ENCODE peak calls at places on chromosome 9, in four cellular contexts. C, A, Y and Q are unnamed samples.

GRCh38 chr9:135290566-135290965 is 189.0 kb upstream of the PPP1R26 start:
- DNase-seq in A (no peak), Y (no peak), C (no peak), Q (no peak)

GRCh38 chr9:136603901-136604816 is 58.3 kb upstream of the NOTCH1 start:
- DNase-seq in Y (no peak), A (no peak), C (no peak), Q (peak)

GRCh38 chr9:87212563-87213154 is 265.4 kb upstream of the GAS1 start:
- DNase-seq in Y (no peak), A (no peak), C (no peak), Q (no peak)

GRCh38 chr9:114006155-114006550 is 71.9 kb downstream of the AMBP start:
- DNase-seq in C (no peak), A (no peak), Y (no peak), Q (no peak)

GRCh38 chr9:101566904-101567724 is 27.7 kb downstream of the PPP3R2 start:
- DNase-seq in A (peak), Y (no peak), C (peak), Q (peak)

GRCh38 chr9:2359821-2360220 is 261.8 kb upstream of the VLDLR start:
- DNase-seq in C (no peak), Y (no peak), A (no peak), Q (no peak)

GRCh38 chr9:85290019-85290418 is 451.7 kb downstream of the AGTPBP1 start:
- DNase-seq in A (no peak), C (no peak), Y (no peak), Q (no peak)

GRCh38 chr9:136784997-136785361 is 6.2 kb upstream of the TMEM141 start:
- DNase-seq in C (peak), Y (no peak), A (peak), Q (no peak)

GRCh38 chr9:19127881-19128719 is 808 bp upstream of the PLIN2 start:
- DNase-seq in A (peak), C (no peak), Y (peak), Q (no peak)

GRCh38 chr9:72292184-72292787 is 72.7 kb downstream of the ZFAND5 start:
- DNase-seq in C (peak), Y (no peak), A (peak), Q (peak)

GRCh38 chr9:36191290-36191645 is 547 bp downstream of the CLTA start:
- DNase-seq in A (peak), C (no peak), Y (no peak), Q (peak)

GRCh38 chr9:117218951-117219350 is 195.9 kb downstream of the ASTN2 start:
- DNase-seq in C (no peak), Y (no peak), A (no peak), Q (no peak)

GRCh38 chr9:115006660-115007059 is 76.3 kb upstream of the TNFSF8 start:
- DNase-seq in Y (no peak), A (no peak), C (no peak), Q (no peak)

GRCh38 chr9:133934512-133935221 is 57.5 kb downstream of the VAV2 start:
- DNase-seq in A (no peak), C (no peak), Y (no peak), Q (no peak)

GRCh38 chr9:14313951-14314423 is at the start of gene NFIB:
- DNase-seq in A (no peak), Y (peak), C (peak), Q (peak)

GRCh38 chr9:91273853-91274552 is 87.7 kb downstream of the AUH start:
- DNase-seq in Y (no peak), C (no peak), A (peak), Q (peak)

GRCh38 chr9:116100711-116101111 is 52.9 kb upstream of the PAPPA start:
- DNase-seq in A (no peak), Y (no peak), C (no peak), Q (no peak)

GRCh38 chr9:108652851-108653250 is 202.9 kb downstream of the ACTL7B start:
- DNase-seq in A (no peak), C (no peak), Y (no peak), Q (no peak)

GRCh38 chr9:129863059-129863690 is 27.9 kb downstream of the USP20 start:
- DNase-seq in Y (no peak), C (no peak), A (no peak), Q (no peak)

GRCh38 chr9:105376893-105377292 is 70.9 kb upstream of the FSD1L start:
- DNase-seq in A (no peak), Y (no peak), C (no peak), Q (no peak)

GRCh38 chr9:109986423-109987055 is 206.5 kb downstream of the PALM2AKAP2 start:
- DNase-seq in Y (no peak), C (no peak), A (no peak), Q (no peak)

GRCh38 chr9:72772641-72773040 is 180.2 kb downstream of the ALDH1A1 start:
- DNase-seq in Y (no peak), A (no peak), C (no peak), Q (no peak)

GRCh38 chr9:118836891-118837290 is 532.3 kb downstream of the BRINP1 start:
- DNase-seq in A (no peak), Y (no peak), C (no peak), Q (no peak)

GRCh38 chr9:71487046-71487445 is 281.3 kb downstream of the CEMIP2 start:
- DNase-seq in A (no peak), C (no peak), Y (no peak), Q (no peak)

GRCh38 chr9:71127301-71127700 is 5.9 kb upstream of the TRPM3 start:
- DNase-seq in A (no peak), C (no peak), Y (no peak), Q (no peak)

GRCh38 chr9:120985759-120986353 is 59.3 kb upstream of the TRAF1 start:
- DNase-seq in A (peak), Y (no peak), C (peak), Q (peak)

GRCh38 chr9:133102190-133103021 is 18.6 kb downstream of the RALGDS start:
- DNase-seq in C (no peak), Y (no peak), A (no peak), Q (no peak)

GRCh38 chr9:80320916-80321315 is 749.2 kb downstream of the TLE4 start:
- DNase-seq in C (no peak), A (no peak), Y (no peak), Q (no peak)

GRCh38 chr9:21853414-21853813 is 51.0 kb downstream of the MTAP start:
- DNase-seq in Y (no peak), C (peak), A (no peak), Q (no peak)

DNA sequence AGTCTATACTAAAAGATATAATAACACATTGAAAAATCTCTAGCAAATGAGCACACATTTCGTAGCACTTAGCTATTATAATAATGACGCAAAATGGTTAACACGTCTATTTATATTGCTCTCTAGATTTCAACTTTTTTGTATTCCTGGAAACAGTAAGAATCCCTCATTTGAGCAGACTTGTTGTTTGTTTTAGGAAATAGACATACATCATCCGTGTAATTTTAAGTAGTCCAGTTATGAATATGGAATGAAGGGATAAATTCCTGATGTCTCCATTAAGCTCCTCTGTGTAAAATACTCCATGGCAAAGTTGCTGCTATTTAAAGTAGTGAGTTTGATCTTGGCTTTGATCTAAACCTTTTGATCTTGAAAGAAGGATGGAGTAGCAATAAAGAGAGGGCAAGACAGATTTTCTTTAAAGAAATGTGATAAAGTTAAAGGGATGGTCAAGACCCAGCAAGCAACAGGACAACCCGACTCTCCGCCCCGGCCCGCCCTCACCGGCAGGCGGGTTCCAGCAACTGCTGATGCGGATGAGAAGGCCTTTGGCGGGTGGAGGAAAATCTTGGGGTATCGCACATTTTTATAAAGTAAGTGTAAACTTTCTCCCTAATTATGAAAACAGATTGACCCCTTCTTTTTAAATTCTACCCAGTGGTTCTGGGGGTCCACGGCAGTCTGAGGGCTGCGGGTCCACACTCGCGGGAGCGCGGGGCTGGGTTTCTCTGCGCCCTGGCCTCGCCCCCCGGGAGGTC is 277.4 kb downstream of the AOPEP start:
- DNase-seq in Y (peak), C (peak), A (peak), Q (peak)
- TF ChIP-seq CTCF in Y (no peak), C (no peak), A (no peak), Q (no peak)

GRCh38 chr9:31799953-31800609 is 584.4 kb upstream of the ACO1 start:
- DNase-seq in Y (no peak), A (peak), C (no peak), Q (no peak)
- TF ChIP-seq CTCF in Y (peak), A (peak), C (no peak), Q (peak)

GRCh38 chr9:3898371-3899218 is 372.8 kb upstream of the RFX3 start:
- DNase-seq in Y (no peak), A (no peak), C (peak), Q (no peak)

GRCh38 chr9:3888496-3888858 is 362.7 kb upstream of the RFX3 start:
- DNase-seq in C (no peak), A (no peak), Y (no peak), Q (no peak)

GRCh38 chr9:3896576-3896975 is 370.8 kb upstream of the RFX3 start:
- DNase-seq in Y (no peak), A (no peak), C (no peak), Q (no peak)

GRCh38 chr9:3894764-3895163 is 369.0 kb upstream of the RFX3 start:
- DNase-seq in A (no peak), C (no peak), Y (no peak), Q (no peak)

DNA sequence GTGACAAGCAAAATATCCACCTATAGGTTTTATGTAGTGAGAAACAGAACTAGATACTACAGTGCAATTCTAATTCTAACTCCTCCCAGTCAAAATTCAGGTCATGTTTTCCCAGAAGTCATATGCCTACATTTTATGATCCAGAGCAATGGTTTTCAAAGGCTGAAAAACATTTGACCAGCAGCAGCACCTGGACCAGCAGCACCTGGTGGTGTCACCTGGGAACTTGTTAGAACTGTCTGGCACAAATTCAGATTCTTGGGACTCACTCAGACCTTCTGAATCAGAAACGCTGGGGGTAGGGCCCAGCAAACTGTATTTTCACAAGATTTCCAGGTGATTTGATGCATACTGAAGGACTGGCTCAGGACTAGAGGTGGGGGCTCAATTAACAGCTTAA is 367.7 kb upstream of the RFX3 start:
- DNase-seq in Y (no peak), C (no peak), A (no peak), Q (no peak)
- TF ChIP-seq CTCF in Y (no peak), C (no peak), A (no peak), Q (no peak)

GRCh38 chr9:106888992-106889631 is 26.1 kb downstream of the ZNF462 start:
- DNase-seq in Y (no peak), C (no peak), A (no peak), Q (no peak)

GRCh38 chr9:106885451-106885850 is 22.5 kb downstream of the ZNF462 start:
- DNase-seq in C (peak), Y (no peak), A (no peak), Q (no peak)

GRCh38 chr9:106883626-106884190 is 20.7 kb downstream of the ZNF462 start:
- DNase-seq in A (no peak), C (no peak), Y (no peak), Q (no peak)

GRCh38 chr9:106887066-106887465 is 24.1 kb downstream of the ZNF462 start:
- DNase-seq in C (no peak), A (no peak), Y (no peak), Q (no peak)

DNA sequence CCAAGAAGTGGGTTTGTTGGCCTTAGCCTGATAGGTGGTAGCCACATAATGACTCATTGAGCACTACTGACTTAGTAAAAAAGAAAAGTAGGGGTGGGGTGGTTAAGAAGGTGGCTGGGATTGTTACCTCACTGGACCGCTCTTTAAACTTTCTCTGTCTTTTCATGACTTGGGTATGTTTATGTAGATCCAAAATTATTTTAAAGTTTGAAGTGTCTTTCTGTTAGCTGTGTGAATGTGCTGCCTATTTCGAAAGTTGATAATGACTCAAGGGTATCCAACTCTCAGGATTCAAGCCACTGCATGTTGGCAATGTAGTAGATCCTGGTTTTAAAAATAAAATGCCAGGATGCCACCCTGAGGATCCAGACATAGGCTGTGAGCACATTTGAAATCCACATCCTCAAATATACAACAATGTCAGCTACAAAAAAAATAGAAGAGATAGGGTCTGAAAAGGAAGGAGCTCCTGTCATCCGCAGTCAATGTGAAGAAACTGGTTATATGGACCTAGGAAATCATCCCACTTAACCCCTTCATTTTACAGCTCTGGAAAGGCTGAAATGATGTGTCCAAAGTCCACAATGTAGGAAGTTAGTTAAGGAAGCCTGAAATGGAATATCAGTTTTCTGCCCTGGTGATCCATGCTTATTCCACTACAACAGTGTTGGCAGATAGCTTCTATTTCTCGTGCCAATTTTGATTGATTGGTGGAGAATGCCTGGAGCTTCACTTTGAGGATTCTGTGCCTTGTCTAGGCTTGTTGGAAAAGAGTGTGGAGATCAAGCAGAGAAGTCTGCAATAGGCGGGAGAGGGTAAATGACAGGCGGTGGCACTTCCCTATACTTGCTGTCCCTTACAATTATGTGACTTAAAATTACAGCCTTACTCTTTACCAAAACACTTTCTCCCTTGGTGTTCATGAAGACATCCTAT is 23.4 kb downstream of the ZNF462 start:
- DNase-seq in Y (no peak), A (no peak), C (no peak), Q (no peak)
- TF ChIP-seq CTCF in Y (no peak), A (no peak), C (no peak), Q (no peak)

GRCh38 chr9:4296217-4296616 is 3.7 kb downstream of the GLIS3 start:
- DNase-seq in A (no peak), C (no peak), Y (no peak), Q (no peak)
- TF ChIP-seq CTCF in A (no peak), C (no peak), Y (no peak), Q (no peak)

GRCh38 chr9:123437201-123437600 is 81.2 kb downstream of the CRB2 start:
- DNase-seq in C (no peak), Y (no peak), A (no peak), Q (no peak)

GRCh38 chr9:123431581-123431980 is 75.6 kb downstream of the CRB2 start:
- DNase-seq in A (no peak), Y (no peak), C (no peak), Q (no peak)

GRCh38 chr9:123432331-123433236 is 76.6 kb downstream of the CRB2 start:
- DNase-seq in Y (no peak), C (no peak), A (no peak), Q (no peak)

GRCh38 chr9:123435471-123435870 is 79.5 kb downstream of the CRB2 start:
- DNase-seq in Y (no peak), A (no peak), C (no peak), Q (no peak)

DNA sequence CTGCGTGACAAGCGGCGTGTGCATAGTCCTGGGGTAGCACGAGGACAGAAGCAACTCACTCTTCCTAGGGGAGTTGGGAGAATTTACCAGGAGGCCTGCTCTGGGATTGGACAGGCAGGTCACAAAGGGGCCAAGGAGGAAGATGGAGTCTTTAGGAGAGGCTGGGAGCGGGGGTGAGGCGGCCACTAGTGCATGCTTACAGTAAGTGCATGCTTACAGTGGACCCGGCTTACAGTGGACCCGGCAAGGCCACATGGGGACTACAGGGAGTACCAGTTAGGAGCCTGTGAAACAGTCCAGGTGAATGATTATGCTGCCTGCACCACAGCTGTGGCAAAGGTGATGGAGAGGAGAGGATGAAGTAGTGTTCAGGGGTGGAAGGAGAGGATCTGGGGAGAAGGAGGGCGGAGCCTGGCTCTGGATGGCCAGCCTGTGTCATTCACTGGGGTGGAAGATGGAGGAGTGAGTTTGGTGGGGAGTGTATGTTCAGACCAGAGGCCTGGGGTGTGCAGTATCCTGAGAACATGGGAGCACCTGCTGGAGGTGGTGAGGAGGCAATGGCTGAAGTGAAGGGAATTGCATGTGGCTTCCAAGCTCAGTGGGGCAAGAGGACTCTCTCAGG is 78.7 kb downstream of the CRB2 start:
- DNase-seq in C (peak), Y (no peak), A (no peak), Q (no peak)
- TF ChIP-seq CTCF in C (no peak), Y (no peak), A (no peak), Q (no peak)

GRCh38 chr9:124392855-124393460 is 22.3 kb downstream of the PSMB7 start:
- DNase-seq in A (no peak), C (peak), Y (no peak), Q (no peak)
- TF ChIP-seq CTCF in A (no peak), C (no peak), Y (no peak), Q (no peak)

DNA sequence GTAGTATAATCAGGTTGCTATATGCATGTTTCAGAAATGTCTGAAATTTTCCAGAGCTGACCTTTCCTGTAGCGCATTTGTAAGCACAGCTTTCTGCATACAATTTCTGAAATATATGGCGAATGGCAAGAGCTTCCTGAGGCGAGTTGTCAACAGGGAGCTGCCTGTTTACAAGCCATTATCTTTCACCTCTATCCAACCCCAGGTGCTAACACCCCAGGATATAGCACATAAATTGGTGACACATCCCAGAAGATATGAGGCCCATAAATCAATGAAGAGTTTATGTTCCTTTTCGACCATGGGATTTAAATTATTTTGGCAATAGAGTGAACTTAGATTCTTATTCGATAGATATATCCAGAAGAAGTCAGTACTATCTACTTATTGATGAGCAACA is 379.8 kb downstream of the KDM4C start:
- DNase-seq in C (no peak), Y (no peak), A (no peak), Q (no peak)
- TF ChIP-seq CTCF in C (no peak), Y (no peak), A (no peak), Q (no peak)

GRCh38 chr9:35161713-35162604 is at the start of gene UNC13B:
- DNase-seq in Y (peak), C (peak), A (peak), Q (peak)
- TF ChIP-seq CTCF in Y (peak), C (no peak), A (no peak), Q (no peak)

GRCh38 chr9:128722380-128723351 is 1.3 kb downstream of the ZDHHC12 start:
- DNase-seq in C (no peak), Y (no peak), A (no peak), Q (no peak)
- TF ChIP-seq CTCF in C (no peak), Y (no peak), A (no peak), Q (no peak)